ENCODE peak calls at places on chromosomes 12 and 14, in five cellular contexts. One of them, this sample, is unnamed.
A peak's percentile ranks its signal among the peaks of the same experiment; 100 is the strongest.

GRCh38 chr12:76643438-76643837 is 83.9 kb upstream of the OSBPL8 start:
- DNase-seq in substantia nigra: no peak
- DNase-seq in NCI-H1092 treated with DMSO at 0.1 percent for 48 hours: no peak
- DNase-seq in effector memory CD8-positive, alpha-beta T cell: no peak
- DNase-seq in activated naive CD4-positive, alpha-beta T cell treated with anti-CD3 and anti-CD28 coated beads for 36 hours: no peak
- DNase-seq in this sample: no peak

GRCh38 chr12:128702344-128702743 is 121.4 kb downstream of the SLC15A4 start:
- DNase-seq in substantia nigra: no peak
- DNase-seq in NCI-H1092 treated with DMSO at 0.1 percent for 48 hours: peak; percentile 2
- DNase-seq in effector memory CD8-positive, alpha-beta T cell: no peak
- DNase-seq in activated naive CD4-positive, alpha-beta T cell treated with anti-CD3 and anti-CD28 coated beads for 36 hours: no peak
- DNase-seq in this sample: no peak

GRCh38 chr12:104668274-104668718 is 211.5 kb downstream of the CHST11 start:
- DNase-seq in substantia nigra: no peak
- DNase-seq in NCI-H1092 treated with DMSO at 0.1 percent for 48 hours: peak; percentile 70
- DNase-seq in effector memory CD8-positive, alpha-beta T cell: no peak
- DNase-seq in activated naive CD4-positive, alpha-beta T cell treated with anti-CD3 and anti-CD28 coated beads for 36 hours: no peak
- DNase-seq in this sample: no peak

GRCh38 chr12:83856803-83857202 is 1055.8 kb downstream of the SLC6A15 start:
- DNase-seq in substantia nigra: no peak
- DNase-seq in NCI-H1092 treated with DMSO at 0.1 percent for 48 hours: no peak
- DNase-seq in effector memory CD8-positive, alpha-beta T cell: no peak
- DNase-seq in activated naive CD4-positive, alpha-beta T cell treated with anti-CD3 and anti-CD28 coated beads for 36 hours: no peak
- DNase-seq in this sample: no peak

GRCh38 chr14:21215879-21216251 is 53.4 kb downstream of the HNRNPC start:
- DNase-seq in substantia nigra: no peak
- DNase-seq in NCI-H1092 treated with DMSO at 0.1 percent for 48 hours: no peak
- DNase-seq in effector memory CD8-positive, alpha-beta T cell: no peak
- DNase-seq in activated naive CD4-positive, alpha-beta T cell treated with anti-CD3 and anti-CD28 coated beads for 36 hours: peak; percentile 26
- DNase-seq in this sample: no peak

GRCh38 chr14:104665663-104666522 is 23.5 kb upstream of the INF2 start:
- DNase-seq in substantia nigra: peak; percentile 94
- DNase-seq in NCI-H1092 treated with DMSO at 0.1 percent for 48 hours: no peak
- DNase-seq in effector memory CD8-positive, alpha-beta T cell: peak; percentile 42
- DNase-seq in activated naive CD4-positive, alpha-beta T cell treated with anti-CD3 and anti-CD28 coated beads for 36 hours: peak; percentile 77
- DNase-seq in this sample: no peak

GRCh38 chr14:59394268-59394667 is 70.9 kb downstream of the GPR135 start:
- DNase-seq in substantia nigra: no peak
- DNase-seq in NCI-H1092 treated with DMSO at 0.1 percent for 48 hours: no peak
- DNase-seq in effector memory CD8-positive, alpha-beta T cell: no peak
- DNase-seq in activated naive CD4-positive, alpha-beta T cell treated with anti-CD3 and anti-CD28 coated beads for 36 hours: no peak
- DNase-seq in this sample: no peak

GRCh38 chr12:113262710-113263109 is 41.4 kb downstream of the TPCN1 start:
- DNase-seq in substantia nigra: no peak
- DNase-seq in NCI-H1092 treated with DMSO at 0.1 percent for 48 hours: no peak
- DNase-seq in effector memory CD8-positive, alpha-beta T cell: no peak
- DNase-seq in activated naive CD4-positive, alpha-beta T cell treated with anti-CD3 and anti-CD28 coated beads for 36 hours: no peak
- DNase-seq in this sample: no peak

GRCh38 chr14:68020493-68020892 is 200.9 kb downstream of the RAD51B start:
- DNase-seq in substantia nigra: no peak
- DNase-seq in NCI-H1092 treated with DMSO at 0.1 percent for 48 hours: no peak
- DNase-seq in effector memory CD8-positive, alpha-beta T cell: no peak
- DNase-seq in activated naive CD4-positive, alpha-beta T cell treated with anti-CD3 and anti-CD28 coated beads for 36 hours: no peak
- DNase-seq in this sample: no peak

GRCh38 chr12:49777800-49778748 is 36.7 kb downstream of the TMBIM6 start:
- DNase-seq in substantia nigra: no peak
- DNase-seq in NCI-H1092 treated with DMSO at 0.1 percent for 48 hours: peak; percentile 10
- DNase-seq in effector memory CD8-positive, alpha-beta T cell: peak; percentile 69
- DNase-seq in activated naive CD4-positive, alpha-beta T cell treated with anti-CD3 and anti-CD28 coated beads for 36 hours: peak; percentile 89
- DNase-seq in this sample: no peak

GRCh38 chr14:104001003-104001402 is 58.7 kb upstream of the RD3L start:
- DNase-seq in substantia nigra: no peak
- DNase-seq in NCI-H1092 treated with DMSO at 0.1 percent for 48 hours: no peak
- DNase-seq in effector memory CD8-positive, alpha-beta T cell: no peak
- DNase-seq in activated naive CD4-positive, alpha-beta T cell treated with anti-CD3 and anti-CD28 coated beads for 36 hours: peak; percentile 31
- DNase-seq in this sample: no peak

GRCh38 chr12:100168562-100168961 is 25.9 kb upstream of the BLTP3B start:
- DNase-seq in substantia nigra: no peak
- DNase-seq in NCI-H1092 treated with DMSO at 0.1 percent for 48 hours: no peak
- DNase-seq in effector memory CD8-positive, alpha-beta T cell: no peak
- DNase-seq in activated naive CD4-positive, alpha-beta T cell treated with anti-CD3 and anti-CD28 coated beads for 36 hours: no peak
- DNase-seq in this sample: no peak

GRCh38 chr12:28878629-28879028 is 270.4 kb upstream of the FAR2 start:
- DNase-seq in substantia nigra: no peak
- DNase-seq in NCI-H1092 treated with DMSO at 0.1 percent for 48 hours: no peak
- DNase-seq in effector memory CD8-positive, alpha-beta T cell: no peak
- DNase-seq in activated naive CD4-positive, alpha-beta T cell treated with anti-CD3 and anti-CD28 coated beads for 36 hours: no peak
- DNase-seq in this sample: no peak

GRCh38 chr12:78146365-78146772 is 315.7 kb downstream of the NAV3 start:
- DNase-seq in substantia nigra: no peak
- DNase-seq in NCI-H1092 treated with DMSO at 0.1 percent for 48 hours: peak; percentile 21
- DNase-seq in effector memory CD8-positive, alpha-beta T cell: no peak
- DNase-seq in activated naive CD4-positive, alpha-beta T cell treated with anti-CD3 and anti-CD28 coated beads for 36 hours: no peak
- DNase-seq in this sample: peak; percentile 11

GRCh38 chr14:36940476-36940875 is 231.9 kb downstream of the SLC25A21 start:
- DNase-seq in substantia nigra: no peak
- DNase-seq in NCI-H1092 treated with DMSO at 0.1 percent for 48 hours: no peak
- DNase-seq in effector memory CD8-positive, alpha-beta T cell: no peak
- DNase-seq in activated naive CD4-positive, alpha-beta T cell treated with anti-CD3 and anti-CD28 coated beads for 36 hours: no peak
- DNase-seq in this sample: no peak

GRCh38 chr14:55477680-55478079 is 37.3 kb upstream of the TBPL2 start:
- DNase-seq in substantia nigra: no peak
- DNase-seq in NCI-H1092 treated with DMSO at 0.1 percent for 48 hours: no peak
- DNase-seq in effector memory CD8-positive, alpha-beta T cell: no peak
- DNase-seq in activated naive CD4-positive, alpha-beta T cell treated with anti-CD3 and anti-CD28 coated beads for 36 hours: no peak
- DNase-seq in this sample: no peak

GRCh38 chr12:24780969-24781368 is 167.9 kb downstream of the BCAT1 start:
- DNase-seq in substantia nigra: no peak
- DNase-seq in NCI-H1092 treated with DMSO at 0.1 percent for 48 hours: no peak
- DNase-seq in effector memory CD8-positive, alpha-beta T cell: no peak
- DNase-seq in activated naive CD4-positive, alpha-beta T cell treated with anti-CD3 and anti-CD28 coated beads for 36 hours: no peak
- DNase-seq in this sample: no peak

GRCh38 chr12:80690090-80690489 is 17.3 kb upstream of the MYF6 start:
- DNase-seq in substantia nigra: no peak
- DNase-seq in NCI-H1092 treated with DMSO at 0.1 percent for 48 hours: no peak
- DNase-seq in effector memory CD8-positive, alpha-beta T cell: no peak
- DNase-seq in activated naive CD4-positive, alpha-beta T cell treated with anti-CD3 and anti-CD28 coated beads for 36 hours: no peak
- DNase-seq in this sample: no peak

GRCh38 chr12:26204612-26205289 is 9.4 kb downstream of the SSPN start:
- DNase-seq in substantia nigra: no peak
- DNase-seq in NCI-H1092 treated with DMSO at 0.1 percent for 48 hours: no peak
- DNase-seq in effector memory CD8-positive, alpha-beta T cell: no peak
- DNase-seq in activated naive CD4-positive, alpha-beta T cell treated with anti-CD3 and anti-CD28 coated beads for 36 hours: no peak
- DNase-seq in this sample: no peak

GRCh38 chr14:89672636-89673279 is 255.7 kb upstream of the FOXN3 start:
- DNase-seq in substantia nigra: no peak
- DNase-seq in NCI-H1092 treated with DMSO at 0.1 percent for 48 hours: no peak
- DNase-seq in effector memory CD8-positive, alpha-beta T cell: no peak
- DNase-seq in activated naive CD4-positive, alpha-beta T cell treated with anti-CD3 and anti-CD28 coated beads for 36 hours: no peak
- DNase-seq in this sample: no peak

GRCh38 chr12:89227774-89228173 is 124.5 kb downstream of the DUSP6 start:
- DNase-seq in substantia nigra: no peak
- DNase-seq in NCI-H1092 treated with DMSO at 0.1 percent for 48 hours: no peak
- DNase-seq in effector memory CD8-positive, alpha-beta T cell: no peak
- DNase-seq in activated naive CD4-positive, alpha-beta T cell treated with anti-CD3 and anti-CD28 coated beads for 36 hours: no peak
- DNase-seq in this sample: no peak

GRCh38 chr12:42119085-42119633 is 25.5 kb downstream of the GXYLT1 start:
- DNase-seq in substantia nigra: no peak
- DNase-seq in NCI-H1092 treated with DMSO at 0.1 percent for 48 hours: no peak
- DNase-seq in effector memory CD8-positive, alpha-beta T cell: no peak
- DNase-seq in activated naive CD4-positive, alpha-beta T cell treated with anti-CD3 and anti-CD28 coated beads for 36 hours: peak; percentile 13
- DNase-seq in this sample: no peak

GRCh38 chr12:121295746-121296617 is 527 bp downstream of the CAMKK2 start:
- DNase-seq in substantia nigra: no peak
- DNase-seq in NCI-H1092 treated with DMSO at 0.1 percent for 48 hours: peak; percentile 25
- DNase-seq in effector memory CD8-positive, alpha-beta T cell: peak; percentile 20
- DNase-seq in activated naive CD4-positive, alpha-beta T cell treated with anti-CD3 and anti-CD28 coated beads for 36 hours: peak; percentile 23
- DNase-seq in this sample: peak; percentile 54

GRCh38 chr12:69583203-69583602 is 2.1 kb upstream of the CCT2 start:
- DNase-seq in substantia nigra: no peak
- DNase-seq in NCI-H1092 treated with DMSO at 0.1 percent for 48 hours: no peak
- DNase-seq in effector memory CD8-positive, alpha-beta T cell: no peak
- DNase-seq in activated naive CD4-positive, alpha-beta T cell treated with anti-CD3 and anti-CD28 coated beads for 36 hours: no peak
- DNase-seq in this sample: no peak

GRCh38 chr12:50581226-50582184 is 76.7 kb downstream of the DIP2B start:
- DNase-seq in substantia nigra: no peak
- DNase-seq in NCI-H1092 treated with DMSO at 0.1 percent for 48 hours: no peak
- DNase-seq in effector memory CD8-positive, alpha-beta T cell: no peak
- DNase-seq in activated naive CD4-positive, alpha-beta T cell treated with anti-CD3 and anti-CD28 coated beads for 36 hours: no peak
- DNase-seq in this sample: no peak

GRCh38 chr12:49336645-49337584 is at the start of gene C1QL4:
- DNase-seq in substantia nigra: peak; percentile 59
- DNase-seq in NCI-H1092 treated with DMSO at 0.1 percent for 48 hours: peak; percentile 38
- DNase-seq in effector memory CD8-positive, alpha-beta T cell: peak; percentile 91
- DNase-seq in activated naive CD4-positive, alpha-beta T cell treated with anti-CD3 and anti-CD28 coated beads for 36 hours: peak; percentile 90
- DNase-seq in this sample: peak; percentile 91

GRCh38 chr14:26206640-26207039 is 391.2 kb downstream of the NOVA1 start:
- DNase-seq in substantia nigra: no peak
- DNase-seq in NCI-H1092 treated with DMSO at 0.1 percent for 48 hours: no peak
- DNase-seq in effector memory CD8-positive, alpha-beta T cell: no peak
- DNase-seq in activated naive CD4-positive, alpha-beta T cell treated with anti-CD3 and anti-CD28 coated beads for 36 hours: no peak
- DNase-seq in this sample: no peak

GRCh38 chr12:3490848-3491382 is at the start of gene PRMT8:
- DNase-seq in substantia nigra: no peak
- DNase-seq in NCI-H1092 treated with DMSO at 0.1 percent for 48 hours: peak; percentile 52
- DNase-seq in effector memory CD8-positive, alpha-beta T cell: no peak
- DNase-seq in activated naive CD4-positive, alpha-beta T cell treated with anti-CD3 and anti-CD28 coated beads for 36 hours: no peak
- DNase-seq in this sample: no peak

GRCh38 chr14:93764211-93764659 is 24.1 kb downstream of the PRIMA1 start:
- DNase-seq in substantia nigra: no peak
- DNase-seq in NCI-H1092 treated with DMSO at 0.1 percent for 48 hours: no peak
- DNase-seq in effector memory CD8-positive, alpha-beta T cell: no peak
- DNase-seq in activated naive CD4-positive, alpha-beta T cell treated with anti-CD3 and anti-CD28 coated beads for 36 hours: no peak
- DNase-seq in this sample: no peak

GRCh38 chr12:121287267-121287954 is 9.1 kb downstream of the CAMKK2 start:
- DNase-seq in substantia nigra: no peak
- DNase-seq in NCI-H1092 treated with DMSO at 0.1 percent for 48 hours: no peak
- DNase-seq in effector memory CD8-positive, alpha-beta T cell: no peak
- DNase-seq in activated naive CD4-positive, alpha-beta T cell treated with anti-CD3 and anti-CD28 coated beads for 36 hours: no peak
- DNase-seq in this sample: no peak

GRCh38 chr12:6724409-6724797 is 557 bp downstream of the COPS7A start:
- DNase-seq in substantia nigra: no peak
- DNase-seq in NCI-H1092 treated with DMSO at 0.1 percent for 48 hours: no peak
- DNase-seq in effector memory CD8-positive, alpha-beta T cell: no peak
- DNase-seq in activated naive CD4-positive, alpha-beta T cell treated with anti-CD3 and anti-CD28 coated beads for 36 hours: peak; percentile 35
- DNase-seq in this sample: peak; percentile 64

GRCh38 chr12:77788231-77789168 is 42.2 kb upstream of the NAV3 start:
- DNase-seq in substantia nigra: no peak
- DNase-seq in NCI-H1092 treated with DMSO at 0.1 percent for 48 hours: no peak
- DNase-seq in effector memory CD8-positive, alpha-beta T cell: no peak
- DNase-seq in activated naive CD4-positive, alpha-beta T cell treated with anti-CD3 and anti-CD28 coated beads for 36 hours: no peak
- DNase-seq in this sample: no peak

GRCh38 chr12:4432878-4433820 is 12.5 kb downstream of the FGF6 start:
- DNase-seq in substantia nigra: no peak
- DNase-seq in NCI-H1092 treated with DMSO at 0.1 percent for 48 hours: no peak
- DNase-seq in effector memory CD8-positive, alpha-beta T cell: no peak
- DNase-seq in activated naive CD4-positive, alpha-beta T cell treated with anti-CD3 and anti-CD28 coated beads for 36 hours: no peak
- DNase-seq in this sample: no peak

GRCh38 chr12:49930515-49931288 is 19.8 kb upstream of the AQP2 start:
- DNase-seq in substantia nigra: no peak
- DNase-seq in NCI-H1092 treated with DMSO at 0.1 percent for 48 hours: no peak
- DNase-seq in effector memory CD8-positive, alpha-beta T cell: no peak
- DNase-seq in activated naive CD4-positive, alpha-beta T cell treated with anti-CD3 and anti-CD28 coated beads for 36 hours: peak; percentile 19
- DNase-seq in this sample: no peak

This sample was measured in GM13976.